ENCODE peak calls at places on chromosomes 13 and 19, in five cellular contexts. One of them, this sample, is unnamed.

GRCh38 chr13:27374650-27375049 is 49.8 kb upstream of the GTF3A start:
- DNase-seq in neural progenitor cell: peak; percentile 81
- DNase-seq in iPS-NIHi11: peak; percentile 75
- DNase-seq in pancreas: no peak
- DNase-seq in 8988T: peak; percentile 50
- DNase-seq in this sample: peak; percentile 74

GRCh38 chr13:46025157-46025556 is 27.4 kb downstream of the ZC3H13 start:
- DNase-seq in neural progenitor cell: no peak
- DNase-seq in iPS-NIHi11: no peak
- DNase-seq in pancreas: no peak
- DNase-seq in 8988T: no peak
- DNase-seq in this sample: no peak

GRCh38 chr13:26386026-26386425 is 132.1 kb downstream of the CDK8 start:
- DNase-seq in neural progenitor cell: no peak
- DNase-seq in iPS-NIHi11: no peak
- DNase-seq in pancreas: no peak
- DNase-seq in 8988T: no peak
- DNase-seq in this sample: no peak

GRCh38 chr19:30062331-30063183 is 120.5 kb downstream of the URI1 start:
- DNase-seq in neural progenitor cell: no peak
- DNase-seq in iPS-NIHi11: no peak
- DNase-seq in pancreas: no peak
- DNase-seq in 8988T: peak; percentile 17
- DNase-seq in this sample: no peak

GRCh38 chr19:33988601-33989000 is 183.7 kb upstream of the LSM14A start:
- DNase-seq in neural progenitor cell: peak; percentile 2
- DNase-seq in iPS-NIHi11: no peak
- DNase-seq in pancreas: no peak
- DNase-seq in 8988T: no peak
- DNase-seq in this sample: no peak

GRCh38 chr13:78121459-78122348 is 203.1 kb upstream of the EDNRB start:
- DNase-seq in neural progenitor cell: peak; percentile 65
- DNase-seq in iPS-NIHi11: peak; percentile 46
- DNase-seq in pancreas: peak; percentile 26
- DNase-seq in 8988T: no peak
- DNase-seq in this sample: peak; percentile 49

GRCh38 chr13:57253551-57253950 is 86.6 kb downstream of the PRR20E start:
- DNase-seq in neural progenitor cell: no peak
- DNase-seq in iPS-NIHi11: no peak
- DNase-seq in pancreas: no peak
- DNase-seq in 8988T: no peak
- DNase-seq in this sample: no peak

GRCh38 chr19:53864308-53864836 is 3.3 kb upstream of the MYADM start:
- DNase-seq in neural progenitor cell: no peak
- DNase-seq in iPS-NIHi11: no peak
- DNase-seq in pancreas: no peak
- DNase-seq in 8988T: no peak
- DNase-seq in this sample: no peak

GRCh38 chr19:13794388-13794751 is 873 bp upstream of the ZSWIM4 start:
- DNase-seq in neural progenitor cell: no peak
- DNase-seq in iPS-NIHi11: no peak
- DNase-seq in pancreas: no peak
- DNase-seq in 8988T: no peak
- DNase-seq in this sample: peak; percentile 96

GRCh38 chr19:10286803-10287737 is at the start of gene ICAM4:
- DNase-seq in neural progenitor cell: peak; percentile 78
- DNase-seq in iPS-NIHi11: peak; percentile 50
- DNase-seq in pancreas: peak; percentile 70
- DNase-seq in 8988T: no peak
- DNase-seq in this sample: peak; percentile 51

GRCh38 chr13:98507060-98507797 is 69.7 kb downstream of the STK24 start:
- DNase-seq in neural progenitor cell: peak; percentile 79
- DNase-seq in iPS-NIHi11: peak; percentile 59
- DNase-seq in pancreas: peak; percentile 89
- DNase-seq in 8988T: no peak
- DNase-seq in this sample: peak; percentile 60

GRCh38 chr13:34935841-34936240 is 6.2 kb upstream of the NBEA start:
- DNase-seq in neural progenitor cell: no peak
- DNase-seq in iPS-NIHi11: no peak
- DNase-seq in pancreas: no peak
- DNase-seq in 8988T: no peak
- DNase-seq in this sample: no peak

GRCh38 chr13:59409651-59410200 is 754.0 kb downstream of the DIAPH3 start:
- DNase-seq in neural progenitor cell: peak; percentile 82
- DNase-seq in iPS-NIHi11: peak; percentile 49
- DNase-seq in pancreas: no peak
- DNase-seq in 8988T: no peak
- DNase-seq in this sample: no peak

GRCh38 chr13:28055362-28055761 is 45.0 kb downstream of the FLT3 start:
- DNase-seq in neural progenitor cell: no peak
- DNase-seq in iPS-NIHi11: no peak
- DNase-seq in pancreas: no peak
- DNase-seq in 8988T: no peak
- DNase-seq in this sample: no peak

GRCh38 chr13:52785721-52786120 is 46.1 kb upstream of the CNMD start:
- DNase-seq in neural progenitor cell: no peak
- DNase-seq in iPS-NIHi11: no peak
- DNase-seq in pancreas: no peak
- DNase-seq in 8988T: no peak
- DNase-seq in this sample: no peak

GRCh38 chr19:5036733-5037681 is 68.1 kb downstream of the KDM4B start:
- DNase-seq in neural progenitor cell: no peak
- DNase-seq in iPS-NIHi11: no peak
- DNase-seq in pancreas: no peak
- DNase-seq in 8988T: no peak
- DNase-seq in this sample: peak; percentile 53

GRCh38 chr19:56538761-56539263 is at the start of gene ZFP28:
- DNase-seq in neural progenitor cell: no peak
- DNase-seq in iPS-NIHi11: peak; percentile 83
- DNase-seq in pancreas: peak; percentile 92
- DNase-seq in 8988T: peak; percentile 49
- DNase-seq in this sample: no peak

GRCh38 chr13:27355894-27356293 is 68.5 kb upstream of the GTF3A start:
- DNase-seq in neural progenitor cell: peak; percentile 79
- DNase-seq in iPS-NIHi11: peak; percentile 54
- DNase-seq in pancreas: no peak
- DNase-seq in 8988T: no peak
- DNase-seq in this sample: no peak

GRCh38 chr19:925087-925911 is 536 bp upstream of the ARID3A start:
- DNase-seq in neural progenitor cell: peak; percentile 90
- DNase-seq in iPS-NIHi11: peak; percentile 88
- DNase-seq in pancreas: peak; percentile 89
- DNase-seq in 8988T: peak; percentile 95
- DNase-seq in this sample: peak; percentile 82

This sample was measured in adrenal gland.